ENCODE peak calls at places on chromosome 16, in nine cellular contexts. One of them, this sample, is unnamed.

GRCh38 chr16:76278976-76279375 is 1.8 kb downstream of the CNTNAP4 start:
- DNase-seq in OCI-LY7: peak
- DNase-seq in uterus: no peak
- DNase-seq in stomach: no peak
- DNase-seq in spleen: no peak
- DNase-seq in breast epithelium: no peak
- DNase-seq in cardiac fibroblast: peak
- DNase-seq in body of pancreas: no peak
- DNase-seq in transverse colon: no peak
- DNase-seq in this sample: no peak

GRCh38 chr16:55576369-55576768 is 9.9 kb downstream of the CAPNS2 start:
- DNase-seq in stomach: no peak
- DNase-seq in body of pancreas: no peak
- DNase-seq in cardiac fibroblast: no peak
- DNase-seq in spleen: no peak
- DNase-seq in transverse colon: no peak
- DNase-seq in OCI-LY7: no peak
- DNase-seq in breast epithelium: no peak
- DNase-seq in uterus: peak
- DNase-seq in this sample: no peak

GRCh38 chr16:70454221-70455034 is at the start of gene FCSK:
- DNase-seq in uterus: peak
- DNase-seq in spleen: peak
- DNase-seq in breast epithelium: no peak
- DNase-seq in cardiac fibroblast: peak
- DNase-seq in stomach: peak
- DNase-seq in transverse colon: peak
- DNase-seq in body of pancreas: peak
- DNase-seq in OCI-LY7: peak
- DNase-seq in this sample: peak

GRCh38 chr16:69669577-69669976 is 56.8 kb downstream of the NQO1 start:
- DNase-seq in body of pancreas: no peak
- DNase-seq in spleen: no peak
- DNase-seq in breast epithelium: no peak
- DNase-seq in transverse colon: no peak
- DNase-seq in cardiac fibroblast: no peak
- DNase-seq in stomach: no peak
- DNase-seq in OCI-LY7: no peak
- DNase-seq in uterus: no peak
- DNase-seq in this sample: no peak

GRCh38 chr16:64478258-64478906 is 643.5 kb downstream of the CDH11 start:
- DNase-seq in uterus: no peak
- DNase-seq in cardiac fibroblast: peak
- DNase-seq in OCI-LY7: no peak
- DNase-seq in stomach: no peak
- DNase-seq in spleen: no peak
- DNase-seq in body of pancreas: peak
- DNase-seq in breast epithelium: no peak
- DNase-seq in transverse colon: no peak
- DNase-seq in this sample: no peak

GRCh38 chr16:11581677-11582076 is 5.0 kb downstream of the LITAF start:
- DNase-seq in body of pancreas: no peak
- DNase-seq in breast epithelium: no peak
- DNase-seq in cardiac fibroblast: no peak
- DNase-seq in OCI-LY7: no peak
- DNase-seq in transverse colon: no peak
- DNase-seq in spleen: no peak
- DNase-seq in uterus: no peak
- DNase-seq in stomach: no peak
- DNase-seq in this sample: no peak

GRCh38 chr16:18969050-18969854 is 14.5 kb upstream of the TMC7 start:
- DNase-seq in OCI-LY7: peak
- DNase-seq in cardiac fibroblast: peak
- DNase-seq in uterus: peak
- DNase-seq in breast epithelium: peak
- DNase-seq in body of pancreas: peak
- DNase-seq in spleen: peak
- DNase-seq in stomach: peak
- DNase-seq in transverse colon: peak
- DNase-seq in this sample: peak

GRCh38 chr16:54030451-54030850 is 256.1 kb downstream of the IRX3 start:
- DNase-seq in body of pancreas: no peak
- DNase-seq in spleen: no peak
- DNase-seq in OCI-LY7: no peak
- DNase-seq in transverse colon: no peak
- DNase-seq in uterus: no peak
- DNase-seq in cardiac fibroblast: no peak
- DNase-seq in stomach: no peak
- DNase-seq in breast epithelium: no peak
- DNase-seq in this sample: no peak

DNA sequence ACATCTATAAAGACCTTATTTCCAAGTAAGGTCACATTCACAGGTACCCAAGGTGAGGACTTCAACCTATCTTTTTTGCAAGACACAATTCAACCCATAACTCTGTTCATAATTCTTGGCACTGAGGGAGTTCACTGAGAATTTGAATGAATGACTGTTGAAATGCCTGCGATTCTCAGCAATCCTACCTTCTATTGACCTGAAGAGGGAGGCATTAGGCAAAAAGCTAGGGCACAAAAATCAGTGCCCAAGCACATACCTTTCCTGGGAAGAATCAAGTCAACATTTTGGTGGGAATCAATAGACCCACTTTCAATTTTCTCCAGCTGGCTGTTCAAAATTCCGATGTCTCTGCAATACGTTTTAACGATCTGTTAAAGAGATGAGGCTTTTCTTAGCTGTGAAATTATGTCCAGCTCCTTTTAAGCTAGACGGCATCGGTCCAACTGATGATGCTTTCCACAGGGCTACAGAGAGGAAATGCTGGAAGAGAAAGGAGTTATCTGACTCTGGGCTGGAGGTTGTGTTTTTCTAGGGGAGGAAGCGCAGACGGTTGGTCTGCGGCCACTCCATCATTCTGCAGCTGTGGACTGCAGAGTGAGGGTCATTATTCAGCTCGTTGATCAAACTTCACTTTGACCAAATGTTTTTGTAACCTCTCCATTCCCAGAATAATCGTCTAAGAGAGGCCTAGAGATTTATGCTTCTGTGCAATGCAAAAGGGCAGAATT is 25.1 kb downstream of the BCO1 start:
- DNase-seq in transverse colon: no peak
- DNase-seq in spleen: no peak
- DNase-seq in OCI-LY7: no peak
- DNase-seq in stomach: no peak
- DNase-seq in body of pancreas: peak
- DNase-seq in uterus: peak
- DNase-seq in cardiac fibroblast: peak
- DNase-seq in breast epithelium: no peak
- DNase-seq in this sample: peak
- TF ChIP-seq CTCF in transverse colon: no peak
- TF ChIP-seq CTCF in spleen: no peak
- TF ChIP-seq CTCF in OCI-LY7: peak
- TF ChIP-seq CTCF in stomach: peak
- TF ChIP-seq CTCF in body of pancreas: no peak
- TF ChIP-seq CTCF in uterus: no peak
- TF ChIP-seq CTCF in cardiac fibroblast: peak
- TF ChIP-seq CTCF in breast epithelium: no peak
- TF ChIP-seq CTCF in this sample: no peak

DNA sequence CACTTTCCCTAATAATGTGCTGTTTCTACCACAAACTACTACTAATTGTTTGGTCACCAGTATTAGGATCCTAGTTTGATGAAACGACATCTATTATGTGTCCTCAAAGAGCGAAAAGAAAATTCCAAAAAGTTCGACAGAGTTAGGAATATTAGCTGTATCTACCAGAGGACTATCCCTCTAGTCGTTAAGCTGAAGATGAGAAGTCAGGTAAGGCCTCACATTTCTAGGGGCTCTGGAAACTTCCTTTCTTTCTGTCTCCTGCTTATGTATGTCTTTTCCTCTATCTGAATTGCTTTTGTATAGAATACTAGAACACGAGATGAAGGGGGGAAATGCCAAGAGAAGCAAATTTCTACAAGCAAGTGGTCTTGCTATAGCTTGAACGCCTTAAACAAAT is 1.6 kb downstream of the GLG1 start:
- DNase-seq in spleen: no peak
- DNase-seq in uterus: no peak
- DNase-seq in cardiac fibroblast: no peak
- DNase-seq in transverse colon: no peak
- DNase-seq in body of pancreas: no peak
- DNase-seq in stomach: no peak
- DNase-seq in OCI-LY7: no peak
- DNase-seq in breast epithelium: no peak
- DNase-seq in this sample: no peak
- H3K4me3 ChIP-seq in spleen: no peak
- H3K4me3 ChIP-seq in uterus: peak
- H3K4me3 ChIP-seq in cardiac fibroblast: peak
- H3K4me3 ChIP-seq in transverse colon: no peak
- H3K4me3 ChIP-seq in body of pancreas: no peak
- H3K4me3 ChIP-seq in stomach: peak
- H3K4me3 ChIP-seq in OCI-LY7: peak
- H3K4me3 ChIP-seq in breast epithelium: peak
- H3K4me3 ChIP-seq in this sample: peak

DNA sequence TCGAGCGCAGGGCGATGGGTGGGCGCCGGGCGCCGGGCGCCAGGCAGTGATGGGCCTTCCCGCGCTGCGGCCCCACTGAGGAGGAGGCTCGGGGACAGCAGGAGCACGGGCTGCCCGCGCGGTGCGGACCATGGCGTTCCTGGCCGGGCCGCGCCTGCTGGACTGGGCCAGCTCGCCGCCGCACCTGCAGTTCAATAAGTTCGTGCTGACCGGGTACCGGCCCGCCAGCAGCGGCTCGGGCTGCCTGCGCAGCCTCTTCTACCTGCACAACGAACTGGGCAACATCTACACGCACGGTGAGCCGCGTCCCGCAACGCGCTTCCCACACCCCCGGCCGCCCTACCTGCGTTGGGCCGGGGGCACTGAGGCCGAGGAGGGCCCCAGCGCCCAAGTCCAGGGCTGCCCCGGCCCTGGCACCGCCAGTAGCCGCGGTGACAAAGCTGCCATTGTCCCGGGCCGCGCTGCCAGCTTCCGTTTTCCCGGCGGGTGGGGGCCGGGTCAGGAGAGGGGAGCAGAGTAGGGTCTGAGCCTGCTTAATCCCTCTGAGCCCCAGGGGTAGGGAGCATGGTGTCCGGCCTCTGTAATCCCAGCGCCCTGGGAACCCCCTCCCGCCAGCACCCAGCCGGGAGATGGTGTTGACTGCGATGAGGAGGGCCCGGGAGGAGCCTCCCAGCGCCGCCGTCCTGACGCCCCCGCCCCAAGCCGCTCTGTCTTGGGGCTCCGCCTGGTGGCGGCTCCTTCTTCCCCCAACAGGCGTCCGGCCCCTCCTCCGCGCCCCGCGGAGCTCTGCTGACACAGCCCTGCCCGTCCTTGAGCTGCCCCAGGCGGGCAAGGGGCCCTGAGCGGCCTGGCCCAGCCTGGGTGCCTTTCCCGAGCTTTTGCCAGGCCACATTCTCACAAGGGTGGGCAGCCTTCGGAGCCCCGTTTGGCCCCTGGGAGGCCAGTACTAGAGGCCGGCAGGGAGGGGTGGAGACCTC is 685 bp downstream of the PAQR4 start:
- DNase-seq in uterus: no peak
- DNase-seq in body of pancreas: peak
- DNase-seq in OCI-LY7: peak
- DNase-seq in transverse colon: peak
- DNase-seq in breast epithelium: peak
- DNase-seq in cardiac fibroblast: peak
- DNase-seq in spleen: peak
- DNase-seq in stomach: peak
- DNase-seq in this sample: peak
- TF ChIP-seq CTCF in uterus: no peak
- TF ChIP-seq CTCF in body of pancreas: peak
- TF ChIP-seq CTCF in OCI-LY7: peak
- TF ChIP-seq CTCF in transverse colon: peak
- TF ChIP-seq CTCF in breast epithelium: no peak
- TF ChIP-seq CTCF in cardiac fibroblast: peak
- TF ChIP-seq CTCF in spleen: no peak
- TF ChIP-seq CTCF in stomach: peak
- TF ChIP-seq CTCF in this sample: peak

DNA sequence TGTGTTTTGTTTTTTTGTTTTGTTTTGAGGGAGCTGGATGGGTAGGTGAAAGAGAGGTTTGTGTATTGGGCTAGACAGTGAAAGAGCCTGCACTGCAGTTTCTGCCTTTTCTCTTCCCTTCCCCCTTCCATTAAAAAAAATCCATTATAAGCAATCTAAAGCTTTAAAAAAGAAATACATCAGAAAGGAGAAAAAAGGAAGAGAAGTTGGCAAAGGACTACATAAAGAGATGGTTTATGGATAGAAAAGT is 10.7 kb upstream of the EEF2K start:
- DNase-seq in breast epithelium: no peak
- DNase-seq in transverse colon: no peak
- DNase-seq in cardiac fibroblast: no peak
- DNase-seq in OCI-LY7: no peak
- DNase-seq in stomach: no peak
- DNase-seq in body of pancreas: no peak
- DNase-seq in spleen: no peak
- DNase-seq in uterus: no peak
- DNase-seq in this sample: no peak
- H3K4me3 ChIP-seq in breast epithelium: no peak
- H3K4me3 ChIP-seq in transverse colon: no peak
- H3K4me3 ChIP-seq in cardiac fibroblast: no peak
- H3K4me3 ChIP-seq in OCI-LY7: peak
- H3K4me3 ChIP-seq in stomach: peak
- H3K4me3 ChIP-seq in body of pancreas: no peak
- H3K4me3 ChIP-seq in spleen: no peak
- H3K4me3 ChIP-seq in uterus: no peak
- H3K4me3 ChIP-seq in this sample: peak

GRCh38 chr16:57948027-57948426 is 22.9 kb downstream of the CNGB1 start:
- DNase-seq in stomach: no peak
- DNase-seq in OCI-LY7: no peak
- DNase-seq in body of pancreas: no peak
- DNase-seq in uterus: no peak
- DNase-seq in breast epithelium: no peak
- DNase-seq in cardiac fibroblast: no peak
- DNase-seq in transverse colon: no peak
- DNase-seq in spleen: no peak
- DNase-seq in this sample: no peak

GRCh38 chr16:57944961-57945739 is 25.8 kb downstream of the CNGB1 start:
- DNase-seq in body of pancreas: no peak
- DNase-seq in breast epithelium: no peak
- DNase-seq in spleen: no peak
- DNase-seq in OCI-LY7: no peak
- DNase-seq in stomach: no peak
- DNase-seq in cardiac fibroblast: no peak
- DNase-seq in transverse colon: no peak
- DNase-seq in uterus: no peak
- DNase-seq in this sample: no peak

GRCh38 chr16:57949013-57949412 is 21.9 kb downstream of the CNGB1 start:
- DNase-seq in uterus: no peak
- DNase-seq in breast epithelium: no peak
- DNase-seq in body of pancreas: no peak
- DNase-seq in transverse colon: no peak
- DNase-seq in cardiac fibroblast: no peak
- DNase-seq in spleen: no peak
- DNase-seq in stomach: no peak
- DNase-seq in OCI-LY7: no peak
- DNase-seq in this sample: no peak

GRCh38 chr16:57946181-57946801 is 24.6 kb downstream of the CNGB1 start:
- DNase-seq in transverse colon: no peak
- DNase-seq in breast epithelium: no peak
- DNase-seq in OCI-LY7: no peak
- DNase-seq in cardiac fibroblast: no peak
- DNase-seq in stomach: no peak
- DNase-seq in body of pancreas: no peak
- DNase-seq in spleen: no peak
- DNase-seq in uterus: no peak
- DNase-seq in this sample: no peak

GRCh38 chr16:57945740-57946138 is 25.2 kb downstream of the CNGB1 start:
- DNase-seq in breast epithelium: no peak
- DNase-seq in spleen: no peak
- DNase-seq in OCI-LY7: no peak
- DNase-seq in stomach: no peak
- DNase-seq in cardiac fibroblast: peak
- DNase-seq in body of pancreas: no peak
- DNase-seq in transverse colon: no peak
- DNase-seq in uterus: no peak
- DNase-seq in this sample: no peak
- TF ChIP-seq CTCF in breast epithelium: no peak
- TF ChIP-seq CTCF in spleen: no peak
- TF ChIP-seq CTCF in OCI-LY7: peak
- TF ChIP-seq CTCF in stomach: no peak
- TF ChIP-seq CTCF in cardiac fibroblast: peak
- TF ChIP-seq CTCF in body of pancreas: no peak
- TF ChIP-seq CTCF in transverse colon: no peak
- TF ChIP-seq CTCF in uterus: no peak
- TF ChIP-seq CTCF in this sample: no peak